ENCODE peak calls at places on chromosomes 16 and 17, in six cellular contexts. One of them, this sample, is unnamed.

GRCh38 chr16:67437513-67437912 is 6.6 kb downstream of the HSD11B2 start:
- DNase-seq in WTC11: no peak
- DNase-seq in GM12878: no peak
- DNase-seq in K562: no peak
- DNase-seq in H1: no peak
- DNase-seq in HCT116: no peak
- DNase-seq in this sample: no peak

GRCh38 chr16:86029131-86029741 is 130.3 kb downstream of the IRF8 start:
- DNase-seq in WTC11: no peak
- DNase-seq in GM12878: no peak
- DNase-seq in K562: no peak
- DNase-seq in H1: no peak
- DNase-seq in HCT116: no peak
- DNase-seq in this sample: no peak

GRCh38 chr17:74325743-74326379 is at the start of gene KIF19:
- DNase-seq in WTC11: peak; percentile 70
- DNase-seq in GM12878: no peak
- DNase-seq in K562: peak; percentile 94
- DNase-seq in H1: peak; percentile 80
- DNase-seq in HCT116: no peak
- DNase-seq in this sample: no peak

GRCh38 chr16:9102379-9102778 is 10.9 kb downstream of the HAPSTR1 start:
- DNase-seq in WTC11: no peak
- DNase-seq in GM12878: no peak
- DNase-seq in K562: no peak
- DNase-seq in H1: no peak
- DNase-seq in HCT116: no peak
- DNase-seq in this sample: no peak

GRCh38 chr17:80811181-80812105 is 180.2 kb upstream of the CHMP6 start:
- DNase-seq in WTC11: no peak
- DNase-seq in GM12878: no peak
- DNase-seq in K562: no peak
- DNase-seq in H1: no peak
- DNase-seq in HCT116: no peak
- DNase-seq in this sample: no peak

GRCh38 chr16:17543073-17543472 is 72.3 kb upstream of the XYLT1 start:
- DNase-seq in WTC11: no peak
- DNase-seq in GM12878: no peak
- DNase-seq in K562: no peak
- DNase-seq in H1: no peak
- DNase-seq in HCT116: no peak
- DNase-seq in this sample: no peak

GRCh38 chr16:6701096-6701495 is 631.5 kb upstream of the RBFOX1 start:
- DNase-seq in WTC11: no peak
- DNase-seq in GM12878: no peak
- DNase-seq in K562: no peak
- DNase-seq in H1: no peak
- DNase-seq in HCT116: no peak
- DNase-seq in this sample: no peak

GRCh38 chr17:9240659-9241370 is 219.5 kb downstream of the NTN1 start:
- DNase-seq in WTC11: peak; percentile 65
- DNase-seq in GM12878: no peak
- DNase-seq in K562: peak; percentile 30
- DNase-seq in H1: no peak
- DNase-seq in HCT116: no peak
- DNase-seq in this sample: peak; percentile 35

GRCh38 chr16:27242398-27242797 is 26.2 kb downstream of the NSMCE1 start:
- DNase-seq in WTC11: no peak
- DNase-seq in GM12878: no peak
- DNase-seq in K562: no peak
- DNase-seq in H1: no peak
- DNase-seq in HCT116: no peak
- DNase-seq in this sample: no peak

GRCh38 chr16:47965439-47965838 is 190.4 kb downstream of the ABCC12 start:
- DNase-seq in WTC11: no peak
- DNase-seq in GM12878: no peak
- DNase-seq in K562: no peak
- DNase-seq in H1: peak; percentile 35
- DNase-seq in HCT116: no peak
- DNase-seq in this sample: no peak

GRCh38 chr17:330993-331701 is 21.5 kb downstream of the RPH3AL start:
- DNase-seq in WTC11: no peak
- DNase-seq in GM12878: no peak
- DNase-seq in K562: no peak
- DNase-seq in H1: no peak
- DNase-seq in HCT116: no peak
- DNase-seq in this sample: no peak

GRCh38 chr17:32267690-32268205 is 2.1 kb downstream of the RHBDL3 start:
- DNase-seq in WTC11: peak; percentile 35
- DNase-seq in GM12878: no peak
- DNase-seq in K562: no peak
- DNase-seq in H1: peak; percentile 56
- DNase-seq in HCT116: no peak
- DNase-seq in this sample: no peak

GRCh38 chr17:1259910-1260389 is 10.3 kb upstream of the BHLHA9 start:
- DNase-seq in WTC11: no peak
- DNase-seq in GM12878: no peak
- DNase-seq in K562: no peak
- DNase-seq in H1: no peak
- DNase-seq in HCT116: no peak
- DNase-seq in this sample: no peak

GRCh38 chr17:18981642-18982424 is 22.7 kb downstream of the FAM83G start:
- DNase-seq in WTC11: no peak
- DNase-seq in GM12878: no peak
- DNase-seq in K562: peak; percentile 53
- DNase-seq in H1: no peak
- DNase-seq in HCT116: peak; percentile 31
- DNase-seq in this sample: peak; percentile 87

GRCh38 chr16:22970191-22970845 is 156.4 kb downstream of the HS3ST2 start:
- DNase-seq in WTC11: peak; percentile 18
- DNase-seq in GM12878: no peak
- DNase-seq in K562: no peak
- DNase-seq in H1: no peak
- DNase-seq in HCT116: no peak
- DNase-seq in this sample: no peak

GRCh38 chr16:6573577-6573976 is 759.1 kb upstream of the RBFOX1 start:
- DNase-seq in WTC11: no peak
- DNase-seq in GM12878: no peak
- DNase-seq in K562: no peak
- DNase-seq in H1: peak; percentile 71
- DNase-seq in HCT116: no peak
- DNase-seq in this sample: peak; percentile 2

GRCh38 chr17:75854111-75854748 is 905 bp downstream of the WBP2 start:
- DNase-seq in WTC11: no peak
- DNase-seq in GM12878: no peak
- DNase-seq in K562: no peak
- DNase-seq in H1: no peak
- DNase-seq in HCT116: no peak
- DNase-seq in this sample: peak; percentile 50

GRCh38 chr16:89696598-89697128 is 4.8 kb downstream of the SPATA2L start:
- DNase-seq in WTC11: no peak
- DNase-seq in GM12878: no peak
- DNase-seq in K562: no peak
- DNase-seq in H1: no peak
- DNase-seq in HCT116: no peak
- DNase-seq in this sample: no peak

GRCh38 chr16:85286066-85286712 is 173.9 kb upstream of the CIBAR2 start:
- DNase-seq in WTC11: no peak
- DNase-seq in GM12878: no peak
- DNase-seq in K562: no peak
- DNase-seq in H1: no peak
- DNase-seq in HCT116: no peak
- DNase-seq in this sample: no peak

GRCh38 chr17:74351552-74352210 is 10.0 kb downstream of the BTBD17 start:
- DNase-seq in WTC11: peak; percentile 66
- DNase-seq in GM12878: no peak
- DNase-seq in K562: peak; percentile 48
- DNase-seq in H1: no peak
- DNase-seq in HCT116: no peak
- DNase-seq in this sample: no peak

GRCh38 chr16:5851583-5851982 is 754.0 kb upstream of the EEF2KMT start:
- DNase-seq in WTC11: no peak
- DNase-seq in GM12878: no peak
- DNase-seq in K562: no peak
- DNase-seq in H1: no peak
- DNase-seq in HCT116: no peak
- DNase-seq in this sample: no peak

GRCh38 chr16:53515811-53516210 is 12.8 kb upstream of the AKTIP start:
- DNase-seq in WTC11: no peak
- DNase-seq in GM12878: no peak
- DNase-seq in K562: no peak
- DNase-seq in H1: no peak
- DNase-seq in HCT116: no peak
- DNase-seq in this sample: no peak

GRCh38 chr16:1993731-1994131 is 4.0 kb downstream of the SYNGR3 start:
- DNase-seq in WTC11: no peak
- DNase-seq in GM12878: no peak
- DNase-seq in K562: no peak
- DNase-seq in H1: no peak
- DNase-seq in HCT116: no peak
- DNase-seq in this sample: peak; percentile 79

GRCh38 chr17:559699-560378 is 154.8 kb downstream of the VPS53 start:
- DNase-seq in WTC11: no peak
- DNase-seq in GM12878: no peak
- DNase-seq in K562: no peak
- DNase-seq in H1: no peak
- DNase-seq in HCT116: no peak
- DNase-seq in this sample: no peak

GRCh38 chr17:69468211-69468610 is 53.7 kb downstream of the MAP2K6 start:
- DNase-seq in WTC11: no peak
- DNase-seq in GM12878: no peak
- DNase-seq in K562: no peak
- DNase-seq in H1: no peak
- DNase-seq in HCT116: no peak
- DNase-seq in this sample: no peak

DNA sequence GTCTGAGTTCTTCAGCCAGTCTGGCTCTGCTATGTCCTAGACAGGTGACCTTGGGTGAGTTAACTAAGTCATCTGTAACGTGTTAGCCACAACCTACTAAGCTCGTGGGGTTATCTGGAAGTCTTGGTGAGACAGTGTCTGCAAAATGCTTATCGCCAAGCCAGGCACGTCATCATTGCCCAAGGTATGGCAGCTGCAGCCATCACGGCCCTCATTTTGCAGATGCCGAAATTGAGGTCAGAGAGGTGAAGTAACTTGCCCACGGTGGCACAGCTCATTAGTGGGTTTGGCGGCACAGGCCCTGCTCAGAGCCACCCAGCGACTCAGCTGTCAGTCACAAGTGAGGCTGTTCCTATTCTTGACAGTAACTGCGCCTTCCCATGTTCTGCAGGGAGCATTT is 79.8 kb downstream of the CMIP start:
- DNase-seq in WTC11: no peak
- DNase-seq in GM12878: no peak
- DNase-seq in K562: no peak
- DNase-seq in H1: no peak
- DNase-seq in HCT116: no peak
- DNase-seq in this sample: no peak
- TF ChIP-seq ATF3 in WTC11: no peak
- TF ChIP-seq ATF3 in GM12878: no peak
- TF ChIP-seq ATF3 in K562: no peak
- TF ChIP-seq ATF3 in H1: no peak
- TF ChIP-seq ATF3 in HCT116: no peak
- TF ChIP-seq ATF3 in this sample: no peak

DNA sequence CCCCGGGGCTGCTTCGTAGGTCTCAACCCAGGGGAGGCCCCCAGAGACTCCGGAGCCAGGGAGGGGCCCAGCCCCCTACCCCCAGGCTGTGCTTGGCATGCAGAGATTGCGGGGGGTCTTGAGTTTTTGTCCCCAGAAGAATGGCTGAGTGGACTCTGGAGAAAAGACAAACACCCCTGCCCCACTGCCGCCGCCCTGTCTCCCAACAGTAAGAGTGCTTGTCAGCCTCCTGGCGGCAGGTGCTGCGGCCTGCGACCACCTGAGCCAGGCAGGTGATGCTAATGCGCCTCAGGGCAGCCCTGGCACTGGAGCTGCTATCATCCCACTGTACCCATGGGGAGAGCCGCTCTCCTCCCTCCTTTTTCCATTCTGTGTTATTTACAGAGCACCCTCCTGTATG is 2.7 kb upstream of the IL17C start:
- DNase-seq in WTC11: no peak
- DNase-seq in GM12878: no peak
- DNase-seq in K562: no peak
- DNase-seq in H1: no peak
- DNase-seq in HCT116: no peak
- DNase-seq in this sample: no peak
- TF ChIP-seq ATF3 in WTC11: no peak
- TF ChIP-seq ATF3 in GM12878: no peak
- TF ChIP-seq ATF3 in K562: no peak
- TF ChIP-seq ATF3 in H1: no peak
- TF ChIP-seq ATF3 in HCT116: no peak
- TF ChIP-seq ATF3 in this sample: no peak

GRCh38 chr17:27315322-27315721 is 21.4 kb downstream of the WSB1 start:
- DNase-seq in WTC11: no peak
- DNase-seq in GM12878: no peak
- DNase-seq in K562: no peak
- DNase-seq in H1: no peak
- DNase-seq in HCT116: no peak
- DNase-seq in this sample: no peak
- TF ChIP-seq ATF3 in WTC11: no peak
- TF ChIP-seq ATF3 in GM12878: no peak
- TF ChIP-seq ATF3 in K562: no peak
- TF ChIP-seq ATF3 in H1: no peak
- TF ChIP-seq ATF3 in HCT116: no peak
- TF ChIP-seq ATF3 in this sample: no peak

GRCh38 chr17:63826468-63827001 is 696 bp upstream of the PSMC5 start:
- DNase-seq in WTC11: no peak
- DNase-seq in GM12878: no peak
- DNase-seq in K562: no peak
- DNase-seq in H1: peak; percentile 66
- DNase-seq in HCT116: no peak
- DNase-seq in this sample: no peak

GRCh38 chr17:63830278-63830677 is 2.8 kb upstream of the FTSJ3 start:
- DNase-seq in WTC11: no peak
- DNase-seq in GM12878: no peak
- DNase-seq in K562: no peak
- DNase-seq in H1: no peak
- DNase-seq in HCT116: no peak
- DNase-seq in this sample: no peak

GRCh38 chr17:63827002-63827800 is at the start of the genes FTSJ3 and PSMC5:
- DNase-seq in WTC11: peak; percentile 92
- DNase-seq in GM12878: peak; percentile 84
- DNase-seq in K562: peak; percentile 82
- DNase-seq in H1: peak; percentile 92
- DNase-seq in HCT116: peak; percentile 98
- DNase-seq in this sample: peak; percentile 95

GRCh38 chr17:63828936-63829335 is 1.5 kb upstream of the FTSJ3 start:
- DNase-seq in WTC11: no peak
- DNase-seq in GM12878: no peak
- DNase-seq in K562: no peak
- DNase-seq in H1: no peak
- DNase-seq in HCT116: no peak
- DNase-seq in this sample: no peak

DNA sequence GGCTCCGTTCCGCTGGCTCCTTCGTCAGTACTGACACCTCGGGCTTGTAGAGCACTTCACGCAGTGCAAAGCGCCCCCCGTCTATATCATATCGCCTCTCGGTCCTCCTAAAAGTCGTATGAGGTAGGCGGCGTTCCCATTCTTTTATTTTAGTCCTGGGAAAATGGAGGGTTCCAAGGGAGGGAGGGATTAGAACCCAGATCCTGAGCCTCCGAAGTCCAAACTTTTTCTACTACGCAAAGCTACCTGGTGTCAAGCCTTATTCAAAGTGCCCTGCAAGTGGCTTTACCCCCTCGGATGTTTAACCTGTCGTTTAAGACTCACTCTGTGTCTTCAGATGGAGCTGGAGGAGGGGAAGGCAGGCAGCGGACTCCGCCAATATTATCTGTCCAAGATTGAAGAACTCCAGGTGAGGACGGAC is 348 bp upstream of the FTSJ3 start:
- DNase-seq in WTC11: no peak
- DNase-seq in GM12878: no peak
- DNase-seq in K562: no peak
- DNase-seq in H1: no peak
- DNase-seq in HCT116: no peak
- DNase-seq in this sample: no peak
- TF ChIP-seq ATF3 in WTC11: no peak
- TF ChIP-seq ATF3 in GM12878: no peak
- TF ChIP-seq ATF3 in K562: no peak
- TF ChIP-seq ATF3 in H1: no peak
- TF ChIP-seq ATF3 in HCT116: no peak
- TF ChIP-seq ATF3 in this sample: no peak

This sample was measured in HepG2.